ENCODE peak calls at places on chromosomes 12 and 14, in ten cellular contexts. E, H, O, I, R, Z, S, Q, W and A are unnamed samples.

GRCh38 chr14:47194051-47194450 is 481.4 kb downstream of the MDGA2 start:
- DNase-seq in E (no peak), H (no peak), O (no peak), I (no peak), R (no peak), Z (no peak), S (no peak), Q (no peak), W (no peak), A (no peak)

GRCh38 chr12:47820631-47821345 is 1.1 kb upstream of the HDAC7 start:
- DNase-seq in E (no peak), H (peak), O (peak), I (peak), R (no peak), Z (peak), S (peak), Q (peak), W (peak), A (no peak)

GRCh38 chr14:52413729-52414453 is 99.8 kb downstream of the PTGER2 start:
- DNase-seq in E (no peak), H (no peak), O (no peak), I (no peak), R (no peak), Z (no peak), S (no peak), Q (no peak), W (no peak), A (no peak)

GRCh38 chr12:8088574-8088973 is 6.5 kb downstream of the NECAP1 start:
- DNase-seq in E (peak), H (no peak), O (no peak), I (no peak), R (no peak), Z (no peak), S (no peak), Q (no peak), W (no peak), A (no peak)

GRCh38 chr12:43723134-43723533 is 35.5 kb downstream of the PUS7L start:
- DNase-seq in E (no peak), H (no peak), O (no peak), I (no peak), R (no peak), Z (no peak), S (no peak), Q (no peak), W (no peak), A (no peak)

GRCh38 chr12:104710940-104711725 is 247.0 kb downstream of the SLC41A2 start:
- DNase-seq in E (no peak), H (no peak), O (no peak), I (no peak), R (peak), Z (no peak), S (peak), Q (no peak), W (no peak), A (no peak)

GRCh38 chr12:113332688-113333087 is 2.2 kb downstream of the SLC8B1 start:
- DNase-seq in E (no peak), H (no peak), O (no peak), I (no peak), R (peak), Z (no peak), S (no peak), Q (no peak), W (no peak), A (no peak)

GRCh38 chr14:60650382-60650961 is 1.2 kb upstream of the SIX1 start:
- DNase-seq in E (no peak), H (no peak), O (no peak), I (no peak), R (no peak), Z (peak), S (no peak), Q (no peak), W (no peak), A (no peak)

GRCh38 chr14:87691482-87691881 is 301.5 kb downstream of the GALC start:
- DNase-seq in E (no peak), H (no peak), O (no peak), I (no peak), R (no peak), Z (no peak), S (no peak), Q (no peak), W (no peak), A (no peak)

GRCh38 chr12:22415342-22416309 is 81.1 kb upstream of the ST8SIA1 start:
- DNase-seq in E (no peak), H (no peak), O (peak), I (no peak), R (no peak), Z (no peak), S (no peak), Q (no peak), W (no peak), A (no peak)

GRCh38 chr12:128863957-128864356 is 10.7 kb downstream of the GLT1D1 start:
- DNase-seq in E (no peak), H (peak), O (no peak), I (no peak), R (no peak), Z (no peak), S (no peak), Q (no peak), W (no peak), A (no peak)

GRCh38 chr12:1324900-1325299 is 269.5 kb downstream of the FBXL14 start:
- DNase-seq in E (no peak), H (no peak), O (no peak), I (no peak), R (no peak), Z (no peak), S (no peak), Q (no peak), W (no peak), A (no peak)

GRCh38 chr12:88113871-88114270 is 28.0 kb downstream of the CEP290 start:
- DNase-seq in E (no peak), H (no peak), O (peak), I (no peak), R (no peak), Z (no peak), S (peak), Q (no peak), W (no peak), A (no peak)